ENCODE peak calls at places on chromosome 5, in ten cellular contexts. One of them, this sample, is unnamed.

GRCh38 chr5:20446121-20446520 is 458.1 kb upstream of the CDH18 start:
- DNase-seq in fibroblast of lung: peak; percentile 12
- DNase-seq in heart left ventricle: no peak
- DNase-seq in spleen: no peak
- DNase-seq in lower lobe of right lung: no peak
- DNase-seq in tibial nerve: no peak
- DNase-seq in endodermal cell: no peak
- DNase-seq in ovary: no peak
- DNase-seq in CD8-positive, alpha-beta T cell: no peak
- DNase-seq in brain microvascular endothelial cell: no peak
- DNase-seq in this sample: no peak

GRCh38 chr5:22465177-22465576 is 388.0 kb downstream of the CDH12 start:
- DNase-seq in brain microvascular endothelial cell: no peak
- DNase-seq in tibial nerve: no peak
- DNase-seq in spleen: no peak
- DNase-seq in lower lobe of right lung: no peak
- DNase-seq in endodermal cell: no peak
- DNase-seq in fibroblast of lung: no peak
- DNase-seq in CD8-positive, alpha-beta T cell: no peak
- DNase-seq in ovary: no peak
- DNase-seq in heart left ventricle: no peak
- DNase-seq in this sample: peak; percentile 32

GRCh38 chr5:69450116-69450515 is 35.2 kb downstream of the MARVELD2 start:
- DNase-seq in ovary: no peak
- DNase-seq in spleen: no peak
- DNase-seq in lower lobe of right lung: no peak
- DNase-seq in tibial nerve: no peak
- DNase-seq in fibroblast of lung: peak; percentile 97
- DNase-seq in heart left ventricle: no peak
- DNase-seq in endodermal cell: peak; percentile 7
- DNase-seq in CD8-positive, alpha-beta T cell: no peak
- DNase-seq in brain microvascular endothelial cell: peak; percentile 86
- DNase-seq in this sample: peak; percentile 89

GRCh38 chr5:79133121-79133656 is 21.6 kb downstream of the BHMT start:
- DNase-seq in ovary: no peak
- DNase-seq in spleen: no peak
- DNase-seq in tibial nerve: no peak
- DNase-seq in brain microvascular endothelial cell: no peak
- DNase-seq in lower lobe of right lung: no peak
- DNase-seq in CD8-positive, alpha-beta T cell: no peak
- DNase-seq in heart left ventricle: no peak
- DNase-seq in endodermal cell: no peak
- DNase-seq in fibroblast of lung: peak; percentile 33
- DNase-seq in this sample: no peak

GRCh38 chr5:154274828-154275185 is 84.3 kb downstream of the GALNT10 start:
- DNase-seq in endodermal cell: no peak
- DNase-seq in tibial nerve: no peak
- DNase-seq in spleen: no peak
- DNase-seq in fibroblast of lung: peak; percentile 83
- DNase-seq in CD8-positive, alpha-beta T cell: no peak
- DNase-seq in brain microvascular endothelial cell: no peak
- DNase-seq in lower lobe of right lung: no peak
- DNase-seq in ovary: no peak
- DNase-seq in heart left ventricle: no peak
- DNase-seq in this sample: peak; percentile 15

GRCh38 chr5:72651779-72652178 is 144.6 kb upstream of the ZNF366 start:
- DNase-seq in ovary: no peak
- DNase-seq in brain microvascular endothelial cell: no peak
- DNase-seq in tibial nerve: no peak
- DNase-seq in endodermal cell: no peak
- DNase-seq in heart left ventricle: no peak
- DNase-seq in spleen: no peak
- DNase-seq in lower lobe of right lung: no peak
- DNase-seq in fibroblast of lung: no peak
- DNase-seq in CD8-positive, alpha-beta T cell: no peak
- DNase-seq in this sample: no peak

GRCh38 chr5:154779105-154779504 is 23.9 kb downstream of the LARP1 start:
- DNase-seq in spleen: no peak
- DNase-seq in lower lobe of right lung: no peak
- DNase-seq in heart left ventricle: no peak
- DNase-seq in endodermal cell: no peak
- DNase-seq in fibroblast of lung: peak; percentile 91
- DNase-seq in brain microvascular endothelial cell: peak; percentile 84
- DNase-seq in CD8-positive, alpha-beta T cell: no peak
- DNase-seq in tibial nerve: no peak
- DNase-seq in ovary: no peak
- DNase-seq in this sample: peak; percentile 89

GRCh38 chr5:74200560-74200959 is 440.0 kb downstream of the ENC1 start:
- DNase-seq in lower lobe of right lung: no peak
- DNase-seq in spleen: no peak
- DNase-seq in ovary: no peak
- DNase-seq in fibroblast of lung: no peak
- DNase-seq in brain microvascular endothelial cell: no peak
- DNase-seq in endodermal cell: no peak
- DNase-seq in heart left ventricle: no peak
- DNase-seq in CD8-positive, alpha-beta T cell: no peak
- DNase-seq in tibial nerve: no peak
- DNase-seq in this sample: no peak

GRCh38 chr5:79488058-79488457 is 25.9 kb downstream of the HOMER1 start:
- DNase-seq in tibial nerve: no peak
- DNase-seq in ovary: no peak
- DNase-seq in CD8-positive, alpha-beta T cell: no peak
- DNase-seq in fibroblast of lung: peak; percentile 50
- DNase-seq in lower lobe of right lung: no peak
- DNase-seq in brain microvascular endothelial cell: no peak
- DNase-seq in endodermal cell: no peak
- DNase-seq in heart left ventricle: no peak
- DNase-seq in spleen: no peak
- DNase-seq in this sample: no peak

GRCh38 chr5:169997736-169998284 is 17.5 kb upstream of the INSYN2B start:
- DNase-seq in lower lobe of right lung: no peak
- DNase-seq in CD8-positive, alpha-beta T cell: no peak
- DNase-seq in tibial nerve: no peak
- DNase-seq in fibroblast of lung: no peak
- DNase-seq in endodermal cell: no peak
- DNase-seq in ovary: no peak
- DNase-seq in spleen: no peak
- DNase-seq in brain microvascular endothelial cell: no peak
- DNase-seq in heart left ventricle: no peak
- DNase-seq in this sample: no peak

GRCh38 chr5:36602711-36603321 is 3.6 kb upstream of the SLC1A3 start:
- DNase-seq in CD8-positive, alpha-beta T cell: no peak
- DNase-seq in heart left ventricle: no peak
- DNase-seq in endodermal cell: peak; percentile 86
- DNase-seq in brain microvascular endothelial cell: no peak
- DNase-seq in spleen: no peak
- DNase-seq in lower lobe of right lung: peak; percentile 53
- DNase-seq in fibroblast of lung: no peak
- DNase-seq in ovary: no peak
- DNase-seq in tibial nerve: no peak
- DNase-seq in this sample: no peak

GRCh38 chr5:173733831-173734491 is 117.5 kb upstream of the BOD1 start:
- DNase-seq in ovary: no peak
- DNase-seq in spleen: peak; percentile 82
- DNase-seq in heart left ventricle: no peak
- DNase-seq in CD8-positive, alpha-beta T cell: no peak
- DNase-seq in lower lobe of right lung: no peak
- DNase-seq in fibroblast of lung: no peak
- DNase-seq in endodermal cell: no peak
- DNase-seq in tibial nerve: no peak
- DNase-seq in brain microvascular endothelial cell: no peak
- DNase-seq in this sample: no peak

GRCh38 chr5:140540227-140540626 is 7.2 kb upstream of the EIF4EBP3 start:
- DNase-seq in spleen: no peak
- DNase-seq in endodermal cell: no peak
- DNase-seq in heart left ventricle: no peak
- DNase-seq in lower lobe of right lung: no peak
- DNase-seq in fibroblast of lung: no peak
- DNase-seq in CD8-positive, alpha-beta T cell: no peak
- DNase-seq in brain microvascular endothelial cell: no peak
- DNase-seq in tibial nerve: no peak
- DNase-seq in ovary: no peak
- DNase-seq in this sample: no peak

GRCh38 chr5:168874713-168875380 is 295.7 kb upstream of the PANK3 start:
- DNase-seq in fibroblast of lung: peak; percentile 24
- DNase-seq in lower lobe of right lung: no peak
- DNase-seq in heart left ventricle: no peak
- DNase-seq in CD8-positive, alpha-beta T cell: no peak
- DNase-seq in endodermal cell: no peak
- DNase-seq in spleen: no peak
- DNase-seq in ovary: no peak
- DNase-seq in tibial nerve: no peak
- DNase-seq in brain microvascular endothelial cell: peak; percentile 28
- DNase-seq in this sample: no peak

GRCh38 chr5:121174351-121174750 is 677.3 kb upstream of the FTMT start:
- DNase-seq in CD8-positive, alpha-beta T cell: no peak
- DNase-seq in heart left ventricle: no peak
- DNase-seq in spleen: no peak
- DNase-seq in endodermal cell: no peak
- DNase-seq in lower lobe of right lung: no peak
- DNase-seq in fibroblast of lung: no peak
- DNase-seq in ovary: no peak
- DNase-seq in brain microvascular endothelial cell: no peak
- DNase-seq in tibial nerve: no peak
- DNase-seq in this sample: no peak

GRCh38 chr5:18745988-18746615 is 1111.8 kb downstream of the TAF11L14 start:
- DNase-seq in lower lobe of right lung: no peak
- DNase-seq in spleen: peak; percentile 72
- DNase-seq in heart left ventricle: no peak
- DNase-seq in brain microvascular endothelial cell: no peak
- DNase-seq in ovary: no peak
- DNase-seq in fibroblast of lung: no peak
- DNase-seq in tibial nerve: no peak
- DNase-seq in endodermal cell: no peak
- DNase-seq in CD8-positive, alpha-beta T cell: peak; percentile 32
- DNase-seq in this sample: no peak

GRCh38 chr5:145945620-145946111 is 9.3 kb downstream of the SH3RF2 start:
- DNase-seq in lower lobe of right lung: no peak
- DNase-seq in spleen: no peak
- DNase-seq in ovary: no peak
- DNase-seq in heart left ventricle: no peak
- DNase-seq in tibial nerve: no peak
- DNase-seq in fibroblast of lung: no peak
- DNase-seq in endodermal cell: no peak
- DNase-seq in CD8-positive, alpha-beta T cell: no peak
- DNase-seq in brain microvascular endothelial cell: no peak
- DNase-seq in this sample: no peak

GRCh38 chr5:40826778-40827478 is 8.1 kb downstream of the RPL37 start:
- DNase-seq in ovary: no peak
- DNase-seq in fibroblast of lung: no peak
- DNase-seq in spleen: no peak
- DNase-seq in tibial nerve: no peak
- DNase-seq in heart left ventricle: no peak
- DNase-seq in CD8-positive, alpha-beta T cell: no peak
- DNase-seq in brain microvascular endothelial cell: no peak
- DNase-seq in endodermal cell: no peak
- DNase-seq in lower lobe of right lung: no peak
- DNase-seq in this sample: no peak
- TF ChIP-seq CTCF in ovary: no peak
- TF ChIP-seq CTCF in fibroblast of lung: no peak
- TF ChIP-seq CTCF in spleen: no peak
- TF ChIP-seq CTCF in tibial nerve: no peak
- TF ChIP-seq CTCF in heart left ventricle: no peak
- TF ChIP-seq CTCF in CD8-positive, alpha-beta T cell: no peak
- TF ChIP-seq CTCF in brain microvascular endothelial cell: no peak
- TF ChIP-seq CTCF in endodermal cell: no peak
- TF ChIP-seq CTCF in lower lobe of right lung: no peak
- TF ChIP-seq CTCF in this sample: no peak

GRCh38 chr5:107372723-107373487 is 297.8 kb downstream of the EFNA5 start:
- DNase-seq in heart left ventricle: no peak
- DNase-seq in lower lobe of right lung: no peak
- DNase-seq in brain microvascular endothelial cell: no peak
- DNase-seq in endodermal cell: no peak
- DNase-seq in fibroblast of lung: peak; percentile 20
- DNase-seq in CD8-positive, alpha-beta T cell: no peak
- DNase-seq in ovary: no peak
- DNase-seq in spleen: no peak
- DNase-seq in tibial nerve: no peak
- DNase-seq in this sample: no peak

GRCh38 chr5:107377277-107377609 is 293.5 kb downstream of the EFNA5 start:
- DNase-seq in CD8-positive, alpha-beta T cell: no peak
- DNase-seq in heart left ventricle: no peak
- DNase-seq in ovary: no peak
- DNase-seq in spleen: no peak
- DNase-seq in lower lobe of right lung: no peak
- DNase-seq in fibroblast of lung: no peak
- DNase-seq in endodermal cell: no peak
- DNase-seq in brain microvascular endothelial cell: no peak
- DNase-seq in tibial nerve: no peak
- DNase-seq in this sample: no peak

GRCh38 chr5:107378218-107378899 is 292.4 kb downstream of the EFNA5 start:
- DNase-seq in heart left ventricle: no peak
- DNase-seq in lower lobe of right lung: no peak
- DNase-seq in ovary: no peak
- DNase-seq in tibial nerve: no peak
- DNase-seq in brain microvascular endothelial cell: no peak
- DNase-seq in endodermal cell: no peak
- DNase-seq in fibroblast of lung: peak; percentile 73
- DNase-seq in CD8-positive, alpha-beta T cell: no peak
- DNase-seq in spleen: no peak
- DNase-seq in this sample: no peak

GRCh38 chr5:107373511-107374263 is 297.1 kb downstream of the EFNA5 start:
- DNase-seq in endodermal cell: no peak
- DNase-seq in tibial nerve: no peak
- DNase-seq in CD8-positive, alpha-beta T cell: no peak
- DNase-seq in fibroblast of lung: no peak
- DNase-seq in heart left ventricle: no peak
- DNase-seq in brain microvascular endothelial cell: no peak
- DNase-seq in ovary: no peak
- DNase-seq in spleen: no peak
- DNase-seq in lower lobe of right lung: no peak
- DNase-seq in this sample: no peak

GRCh38 chr5:107376546-107377276 is 294.0 kb downstream of the EFNA5 start:
- DNase-seq in CD8-positive, alpha-beta T cell: no peak
- DNase-seq in fibroblast of lung: peak; percentile 78
- DNase-seq in heart left ventricle: no peak
- DNase-seq in lower lobe of right lung: no peak
- DNase-seq in ovary: no peak
- DNase-seq in spleen: no peak
- DNase-seq in tibial nerve: no peak
- DNase-seq in endodermal cell: peak; percentile 65
- DNase-seq in brain microvascular endothelial cell: peak; percentile 86
- DNase-seq in this sample: no peak
- H3K27ac ChIP-seq in CD8-positive, alpha-beta T cell: no peak overlapping the region
- H3K27ac ChIP-seq in fibroblast of lung: no peak overlapping the region
- H3K27ac ChIP-seq in heart left ventricle: no peak overlapping the region
- H3K27ac ChIP-seq in lower lobe of right lung: no peak overlapping the region
- H3K27ac ChIP-seq in ovary: no peak overlapping the region
- H3K27ac ChIP-seq in spleen: no peak overlapping the region
- H3K27ac ChIP-seq in tibial nerve: no peak overlapping the region
- H3K27ac ChIP-seq in endodermal cell: peak overlapping the region; percentile 16
- H3K27ac ChIP-seq in brain microvascular endothelial cell: peak overlapping the region; percentile 67
- H3K27ac ChIP-seq in this sample: no peak overlapping the region

GRCh38 chr5:139481580-139482049 is 943 bp downstream of the STING1 start:
- DNase-seq in endodermal cell: no peak
- DNase-seq in spleen: peak; percentile 78
- DNase-seq in tibial nerve: no peak
- DNase-seq in heart left ventricle: peak; percentile 51
- DNase-seq in CD8-positive, alpha-beta T cell: no peak
- DNase-seq in ovary: peak; percentile 46
- DNase-seq in lower lobe of right lung: peak; percentile 70
- DNase-seq in brain microvascular endothelial cell: no peak
- DNase-seq in fibroblast of lung: no peak
- DNase-seq in this sample: peak; percentile 66
- TF ChIP-seq CTCF in endodermal cell: peak; percentile 26
- TF ChIP-seq CTCF in spleen: no peak
- TF ChIP-seq CTCF in tibial nerve: no peak
- TF ChIP-seq CTCF in heart left ventricle: no peak
- TF ChIP-seq CTCF in CD8-positive, alpha-beta T cell: no peak
- TF ChIP-seq CTCF in ovary: peak; percentile 9
- TF ChIP-seq CTCF in lower lobe of right lung: peak; percentile 32
- TF ChIP-seq CTCF in brain microvascular endothelial cell: peak; percentile 46
- TF ChIP-seq CTCF in fibroblast of lung: peak; percentile 32
- TF ChIP-seq CTCF in this sample: no peak

GRCh38 chr5:135329913-135330797 is 68.9 kb downstream of the MACROH2A1 start:
- DNase-seq in brain microvascular endothelial cell: no peak
- DNase-seq in tibial nerve: no peak
- DNase-seq in ovary: no peak
- DNase-seq in spleen: no peak
- DNase-seq in fibroblast of lung: no peak
- DNase-seq in CD8-positive, alpha-beta T cell: no peak
- DNase-seq in endodermal cell: no peak
- DNase-seq in lower lobe of right lung: no peak
- DNase-seq in heart left ventricle: no peak
- DNase-seq in this sample: no peak
- H3K27ac ChIP-seq in brain microvascular endothelial cell: no peak overlapping the region
- H3K27ac ChIP-seq in tibial nerve: no peak overlapping the region
- H3K27ac ChIP-seq in ovary: no peak overlapping the region
- H3K27ac ChIP-seq in spleen: no peak overlapping the region
- H3K27ac ChIP-seq in fibroblast of lung: no peak overlapping the region
- H3K27ac ChIP-seq in CD8-positive, alpha-beta T cell: no peak overlapping the region
- H3K27ac ChIP-seq in endodermal cell: no peak overlapping the region
- H3K27ac ChIP-seq in lower lobe of right lung: no peak overlapping the region
- H3K27ac ChIP-seq in heart left ventricle: no peak overlapping the region
- H3K27ac ChIP-seq in this sample: peak overlapping the region; percentile 17

This sample was measured in RWPE1.